ENCODE peak calls at places on chromosomes 6 and 20, in ten cellular contexts. G is CD4-positive, alpha-beta T cell; S is NB4; N is Daoy; V is upper lobe of right lung; I is fibroblast of lung; J is HL-60; D is NCI-H82; A is activated CD4-positive, alpha-beta T cell treated with anti-CD3 and anti-CD28 coated beads, Interleukin-2, amount 50 U/mL, for 1 hour; R is NCI-H69. W is an unnamed sample.

GRCh38 chr6:14671261-14671681 is 553.7 kb downstream of the CD83 start:
- DNase-seq in G (no peak), S (no peak), N (peak; percentile 85), V (no peak), I (peak; percentile 96), J (no peak), D (peak; percentile 63), A (no peak), R (peak; percentile 49), W (peak; percentile 28)

GRCh38 chr6:62999796-63000195 is 211.5 kb upstream of the FKBP1C start:
- DNase-seq in G (no peak), S (no peak), N (no peak), V (no peak), I (peak; percentile 10), J (no peak), D (no peak), A (no peak), R (no peak), W (no peak)

GRCh38 chr20:63652192-63652980 is 838 bp downstream of the STMN3 start:
- DNase-seq in G (no peak), S (peak; percentile 57), N (peak; percentile 30), V (no peak), I (peak; percentile 37), J (no peak), D (peak; percentile 87), A (peak; percentile 22), R (peak; percentile 64), W (no peak)

GRCh38 chr6:5744497-5744896 is 262.2 kb downstream of the NRN1 start:
- DNase-seq in G (no peak), S (no peak), N (no peak), V (no peak), I (no peak), J (no peak), D (no peak), A (no peak), R (peak; percentile 11), W (no peak)

GRCh38 chr6:27726620-27727023 is 185.6 kb downstream of the OR2B2 start:
- DNase-seq in G (no peak), S (no peak), N (peak; percentile 64), V (no peak), I (peak; percentile 12), J (no peak), D (peak; percentile 66), A (no peak), R (peak; percentile 87), W (peak; percentile 21)

GRCh38 chr6:79649016-79649415 is 17.9 kb downstream of the SH3BGRL2 start:
- DNase-seq in G (no peak), S (no peak), N (no peak), V (no peak), I (peak; percentile 65), J (no peak), D (no peak), A (no peak), R (no peak), W (no peak)

GRCh38 chr20:62651285-62652021 is 9.2 kb downstream of the SLCO4A1 start:
- DNase-seq in G (peak; percentile 88), S (no peak), N (peak; percentile 31), V (peak; percentile 78), I (no peak), J (peak; percentile 96), D (peak; percentile 62), A (peak; percentile 90), R (no peak), W (peak; percentile 33)

GRCh38 chr6:17820055-17820454 is 113.3 kb upstream of the NUP153 start:
- DNase-seq in G (no peak), S (peak; percentile 15), N (peak; percentile 60), V (no peak), I (no peak), J (peak; percentile 5), D (peak; percentile 63), A (no peak), R (peak; percentile 61), W (no peak)

GRCh38 chr6:44508646-44509045 is 121.1 kb downstream of the CDC5L start:
- DNase-seq in G (no peak), S (no peak), N (peak; percentile 74), V (no peak), I (peak; percentile 98), J (no peak), D (no peak), A (no peak), R (no peak), W (no peak)

GRCh38 chr20:51360451-51361230 is 181.9 kb downstream of the NFATC2 start:
- DNase-seq in G (no peak), S (no peak), N (peak; percentile 98), V (peak; percentile 47), I (peak; percentile 100), J (no peak), D (no peak), A (no peak), R (no peak), W (peak; percentile 90)

GRCh38 chr20:9241232-9241692 is 172.4 kb downstream of the PLCB4 start:
- DNase-seq in G (no peak), S (no peak), N (peak; percentile 54), V (no peak), I (peak; percentile 97), J (no peak), D (no peak), A (no peak), R (peak; percentile 57), W (peak; percentile 76)

GRCh38 chr6:4924872-4925271 is 79.0 kb downstream of the RPP40 start:
- DNase-seq in G (no peak), S (no peak), N (no peak), V (no peak), I (no peak), J (no peak), D (no peak), A (no peak), R (no peak), W (no peak)

GRCh38 chr20:11457476-11457875 is 460.2 kb upstream of the BTBD3 start:
- DNase-seq in G (no peak), S (no peak), N (peak; percentile 46), V (no peak), I (peak; percentile 84), J (peak; percentile 47), D (no peak), A (no peak), R (no peak), W (peak; percentile 47)

GRCh38 chr6:79797912-79798311 is 149.4 kb downstream of the ELOVL4 start:
- DNase-seq in G (no peak), S (no peak), N (no peak), V (no peak), I (no peak), J (no peak), D (no peak), A (no peak), R (peak; percentile 69), W (no peak)

GRCh38 chr6:142728910-142729481 is 216.0 kb downstream of the HIVEP2 start:
- DNase-seq in G (no peak), S (peak; percentile 83), N (peak; percentile 11), V (no peak), I (peak; percentile 60), J (peak; percentile 43), D (no peak), A (no peak), R (peak; percentile 20), W (no peak)

GRCh38 chr6:132659082-132659481 is at the start of gene TAAR1:
- DNase-seq in G (no peak), S (no peak), N (no peak), V (no peak), I (no peak), J (no peak), D (no peak), A (no peak), R (peak; percentile 70), W (no peak)

GRCh38 chr6:134134654-134135053 is 82.2 kb upstream of the SLC2A12 start:
- DNase-seq in G (no peak), S (no peak), N (no peak), V (no peak), I (no peak), J (no peak), D (peak; percentile 96), A (no peak), R (no peak), W (no peak)

GRCh38 chr6:168157272-168158007 is 78.4 kb upstream of the FRMD1 start:
- DNase-seq in G (no peak), S (no peak), N (peak; percentile 71), V (no peak), I (peak; percentile 89), J (no peak), D (no peak), A (no peak), R (no peak), W (peak; percentile 61)

GRCh38 chr6:167719920-167720319 is 106.8 kb upstream of the AFDN start:
- DNase-seq in G (no peak), S (no peak), N (no peak), V (no peak), I (no peak), J (no peak), D (no peak), A (no peak), R (no peak), W (no peak)

GRCh38 chr20:2301164-2301622 is 5.4 kb downstream of the TGM3 start:
- DNase-seq in G (no peak), S (peak; percentile 99), N (peak; percentile 67), V (peak; percentile 74), I (peak; percentile 17), J (peak; percentile 96), D (no peak), A (no peak), R (peak; percentile 24), W (peak; percentile 58)